ENCODE peak calls at places on chromosome 3, in nine cellular contexts. E is endothelial cell, W is heart right ventricle, N is osteoblast, F is foreskin keratinocyte, A is neural crest cell, X is GM12865, P is IMR-90, S is omental fat pad. R is an unnamed sample.

GRCh38 chr3:56970401-56971002 is 90.0 kb upstream of the SPATA12 start:
- DNase-seq in E (no peak), W (no peak), N (no peak), F (no peak), A (no peak), X (peak; percentile 25), P (peak; percentile 18), S (no peak), R (no peak)

GRCh38 chr3:8776406-8776805 is 7.0 kb upstream of the OXTR start:
- DNase-seq in E (no peak), W (no peak), N (peak; percentile 86), F (no peak), A (no peak), X (no peak), P (peak; percentile 92), S (no peak), R (no peak)

GRCh38 chr3:171465768-171466167 is 5.6 kb upstream of the TNIK start:
- DNase-seq in E (no peak), W (no peak), N (no peak), F (no peak), A (no peak), X (no peak), P (no peak), S (no peak), R (no peak)

GRCh38 chr3:112583105-112583504 is 21.3 kb downstream of the SLC35A5 start:
- DNase-seq in E (no peak), W (no peak), N (no peak), F (no peak), A (no peak), X (no peak), P (no peak), S (no peak), R (no peak)

GRCh38 chr3:176579741-176580185 is 617.5 kb downstream of the TBL1XR1 start:
- DNase-seq in E (no peak), W (no peak), N (no peak), F (no peak), A (no peak), X (no peak), P (peak; percentile 10), S (no peak), R (no peak)

GRCh38 chr3:112856537-112856936 is 9.9 kb upstream of the CD200R1L start:
- DNase-seq in E (no peak), W (no peak), N (no peak), F (no peak), A (no peak), X (peak; percentile 47), P (no peak), S (no peak), R (no peak)

GRCh38 chr3:71984843-71985594 is 200.1 kb upstream of the PROK2 start:
- DNase-seq in E (no peak), W (no peak), N (no peak), F (no peak), A (no peak), X (peak; percentile 97), P (no peak), S (no peak), R (no peak)

GRCh38 chr3:46848271-46849097 is 14.8 kb downstream of the MYL3 start:
- DNase-seq in E (peak; percentile 51), W (no peak), N (peak; percentile 95), F (no peak), A (peak; percentile 31), X (peak; percentile 36), P (peak; percentile 22), S (no peak), R (no peak)

GRCh38 chr3:150303776-150304175 is 104.3 kb upstream of the TSC22D2 start:
- DNase-seq in E (peak; percentile 11), W (no peak), N (no peak), F (no peak), A (no peak), X (peak; percentile 31), P (no peak), S (no peak), R (no peak)

GRCh38 chr3:123732447-123732846 is 147.6 kb upstream of the HACD2 start:
- DNase-seq in E (no peak), W (no peak), N (peak; percentile 82), F (peak; percentile 94), A (no peak), X (no peak), P (peak; percentile 97), S (no peak), R (peak; percentile 88)

GRCh38 chr3:150183619-150184425 is 213.1 kb upstream of the PFN2 start:
- DNase-seq in E (peak; percentile 53), W (peak; percentile 69), N (peak; percentile 66), F (peak; percentile 32), A (peak; percentile 60), X (peak; percentile 83), P (peak; percentile 83), S (peak; percentile 27), R (peak; percentile 68)

GRCh38 chr3:15959434-15959811 is 161.6 kb upstream of the ANKRD28 start:
- DNase-seq in E (no peak), W (no peak), N (no peak), F (no peak), A (no peak), X (no peak), P (peak; percentile 71), S (no peak), R (no peak)

GRCh38 chr3:62252614-62253147 is 120.7 kb downstream of the FEZF2 start:
- DNase-seq in E (no peak), W (no peak), N (peak; percentile 57), F (no peak), A (no peak), X (no peak), P (peak; percentile 3), S (no peak), R (no peak)

DNA sequence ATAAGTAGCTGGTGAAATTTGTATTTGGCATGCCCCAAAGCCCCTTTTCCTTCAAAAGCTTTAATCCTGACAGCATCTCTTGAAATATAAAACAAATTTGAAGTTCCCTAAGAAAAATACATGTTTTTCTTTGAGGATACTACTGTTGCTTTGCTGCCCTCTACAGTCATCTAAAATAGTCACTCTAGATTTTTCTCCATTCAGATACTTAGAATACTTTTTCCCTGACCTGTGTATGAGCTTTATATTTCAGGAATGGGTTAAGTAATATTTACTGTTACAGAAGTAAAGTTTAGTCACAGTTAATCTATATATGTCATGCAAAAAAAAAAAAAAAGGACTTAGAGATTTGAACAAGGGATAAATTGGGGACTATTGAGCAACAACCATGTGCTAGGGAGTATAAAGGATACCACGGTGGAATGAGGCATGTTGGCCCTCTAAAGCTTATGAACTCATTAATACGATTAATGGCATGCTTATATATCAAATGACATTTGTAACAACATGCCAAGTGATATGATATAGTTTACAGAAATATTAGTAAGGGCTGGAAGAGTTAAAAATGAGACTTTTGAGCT is 8.8 kb downstream of the NECTIN3 start:
- DNase-seq in E (no peak), W (no peak), N (no peak), F (no peak), A (no peak), X (no peak), P (peak; percentile 78), S (no peak), R (no peak)
- TF ChIP-seq CTCF in E (peak; percentile 22), W (peak; percentile 75), N (peak; percentile 59), F (peak; percentile 69), A (peak; percentile 79), X (peak; percentile 9), P (peak; percentile 73), S (no peak), R (peak; percentile 60)

GRCh38 chr3:187974857-187975257 is 179.1 kb upstream of the LPP start:
- DNase-seq in E (no peak), W (no peak), N (no peak), F (no peak), A (no peak), X (no peak), P (no peak), S (no peak), R (no peak)
- TF ChIP-seq CTCF in E (no peak), W (peak; percentile 30), N (no peak), F (peak; percentile 35), A (no peak), X (no peak), P (no peak), S (no peak), R (peak; percentile 22)

GRCh38 chr3:129988429-129988828 is 13.9 kb downstream of the TRH start:
- DNase-seq in E (no peak), W (no peak), N (no peak), F (no peak), A (no peak), X (no peak), P (no peak), S (no peak), R (no peak)

GRCh38 chr3:129989391-129989790 is 14.9 kb downstream of the TRH start:
- DNase-seq in E (no peak), W (no peak), N (no peak), F (no peak), A (no peak), X (no peak), P (no peak), S (no peak), R (no peak)

GRCh38 chr3:129994883-129995559 is 20.5 kb downstream of the TRH start:
- DNase-seq in E (no peak), W (no peak), N (no peak), F (peak; percentile 50), A (no peak), X (no peak), P (no peak), S (no peak), R (no peak)

GRCh38 chr3:129996073-129996472 is 21.6 kb downstream of the TRH start:
- DNase-seq in E (no peak), W (no peak), N (no peak), F (no peak), A (no peak), X (no peak), P (no peak), S (no peak), R (no peak)

GRCh38 chr3:129992781-129993180 is 18.3 kb downstream of the TRH start:
- DNase-seq in E (peak; percentile 31), W (no peak), N (peak; percentile 93), F (no peak), A (no peak), X (no peak), P (no peak), S (no peak), R (no peak)
- TF ChIP-seq CTCF in E (peak; percentile 37), W (no peak), N (peak; percentile 51), F (peak; percentile 20), A (peak; percentile 52), X (peak; percentile 3), P (peak; percentile 37), S (no peak), R (no peak)

DNA sequence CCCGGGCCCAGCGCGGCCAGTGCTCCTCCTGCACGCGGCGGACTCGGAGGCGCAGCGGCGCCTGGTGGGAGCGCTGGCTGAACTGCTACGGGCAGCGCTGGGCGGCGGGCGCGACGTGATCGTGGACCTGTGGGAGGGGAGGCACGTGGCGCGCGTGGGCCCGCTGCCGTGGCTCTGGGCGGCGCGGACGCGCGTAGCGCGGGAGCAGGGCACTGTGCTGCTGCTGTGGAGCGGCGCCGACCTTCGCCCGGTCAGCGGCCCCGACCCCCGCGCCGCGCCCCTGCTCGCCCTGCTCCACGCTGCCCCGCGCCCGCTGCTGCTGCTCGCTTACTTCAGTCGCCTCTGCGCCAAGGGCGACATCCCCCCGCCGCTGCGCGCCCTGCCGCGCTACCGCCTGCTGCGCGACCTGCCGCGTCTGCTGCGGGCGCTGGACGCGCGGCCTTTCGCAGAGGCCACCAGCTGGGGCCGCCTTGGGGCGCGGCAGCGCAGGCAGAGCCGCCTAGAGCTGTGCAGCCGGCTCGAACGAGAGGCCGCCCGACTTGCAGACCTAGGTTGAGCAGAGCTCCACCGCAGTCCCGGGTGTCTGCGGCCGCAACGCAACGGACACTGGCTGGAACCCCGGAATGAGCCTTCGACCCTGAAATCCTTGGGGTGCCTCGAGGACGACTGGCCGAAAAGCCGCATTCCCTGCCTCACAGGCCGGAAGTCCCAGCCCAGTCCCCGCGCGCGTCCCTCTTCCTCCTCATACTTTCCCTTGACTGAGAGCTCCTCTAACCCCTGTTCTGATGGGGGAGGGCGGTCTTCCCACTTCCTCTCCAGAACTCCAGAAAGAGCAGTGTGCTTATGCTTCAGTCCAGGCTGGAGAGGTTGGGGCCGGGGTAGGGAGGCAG is 1.4 kb upstream of the IL17RC start:
- DNase-seq in E (peak; percentile 66), W (peak; percentile 78), N (peak; percentile 87), F (no peak), A (peak; percentile 58), X (peak; percentile 46), P (peak; percentile 52), S (no peak), R (no peak)
- TF ChIP-seq CTCF in E (no peak), W (peak; percentile 64), N (peak; percentile 25), F (peak; percentile 34), A (peak; percentile 51), X (no peak), P (peak; percentile 53), S (no peak), R (no peak)